ENCODE peak calls at places on chromosomes 4 and X, in six cellular contexts. G, I, E, O, D and R are unnamed samples.

GRCh38 chr4:161856711-161857326 is 307.0 kb downstream of the FSTL5 start:
- DNase-seq in E (no peak), I (no peak), G (no peak), O (peak; percentile 57), D (no peak), R (no peak)

GRCh38 chr4:52957220-52957686 is 95.1 kb downstream of the RASL11B start:
- DNase-seq in I (no peak), D (peak; percentile 69), E (no peak), G (no peak), O (peak; percentile 40), R (peak; percentile 22)

GRCh38 chr4:170772429-170772828 is 682.7 kb upstream of the AADAT start:
- DNase-seq in E (no peak), I (no peak), D (no peak), G (no peak), O (no peak), R (no peak)

GRCh38 chrX:31316340-31316991 is 244.6 kb upstream of the FTHL17 start:
- DNase-seq in E (no peak), O (no peak), G (no peak), D (no peak), I (no peak), R (no peak)

GRCh38 chrX:57380026-57380796 is 93.7 kb downstream of the FAAH2 start:
- DNase-seq in G (no peak), E (no peak), D (no peak), I (no peak), O (no peak), R (no peak)

GRCh38 chr4:100414016-100414790 is 103.6 kb downstream of the EMCN start:
- DNase-seq in I (no peak), O (peak; percentile 49), D (no peak), G (no peak), E (no peak), R (no peak)

GRCh38 chrX:133435544-133436124 is 20.3 kb upstream of the GPC4 start:
- DNase-seq in D (no peak), E (no peak), O (no peak), G (no peak), I (no peak), R (no peak)

GRCh38 chr4:7553280-7553679 is 118.5 kb upstream of the PSAPL1 start:
- DNase-seq in G (no peak), E (no peak), O (no peak), I (no peak), D (no peak), R (no peak)

GRCh38 chrX:10050481-10050880 is 83.3 kb downstream of the CLDN34 start:
- DNase-seq in I (no peak), G (no peak), E (peak; percentile 17), D (no peak), O (peak; percentile 74), R (no peak)

GRCh38 chr4:187541666-187542065 is 453.9 kb upstream of the ZFP42 start:
- DNase-seq in G (no peak), I (no peak), D (no peak), E (no peak), O (no peak), R (peak; percentile 55)

GRCh38 chrX:133414399-133415275 is 652 bp downstream of the GPC4 start:
- DNase-seq in D (peak; percentile 31), I (peak; percentile 26), E (peak; percentile 31), O (peak; percentile 28), G (no peak), R (peak; percentile 40)

GRCh38 chr4:128461300-128462103 is 173.9 kb upstream of the PGRMC2 start:
- DNase-seq in I (no peak), D (peak; percentile 28), G (peak; percentile 32), E (no peak), O (peak; percentile 92), R (peak; percentile 72)

GRCh38 chr4:112516076-112516385 is at the start of gene NEUROG2:
- DNase-seq in O (no peak), D (no peak), E (no peak), G (no peak), I (no peak), R (no peak)

GRCh38 chr4:109998867-109999303 is 86.2 kb downstream of the EGF start:
- DNase-seq in G (peak; percentile 66), I (no peak), D (no peak), E (no peak), O (peak; percentile 41), R (peak; percentile 42)

GRCh38 chr4:98601719-98602118 is 56.7 kb downstream of the TSPAN5 start:
- DNase-seq in I (no peak), D (no peak), G (no peak), O (no peak), E (no peak), R (no peak)

GRCh38 chrX:78944351-78944750 is 840 bp upstream of the P2RY10 start:
- DNase-seq in G (no peak), E (no peak), D (no peak), I (no peak), O (no peak), R (no peak)

GRCh38 chrX:10749113-10749512 is 128.7 kb upstream of the MID1 start:
- DNase-seq in G (no peak), O (peak; percentile 58), D (no peak), I (no peak), E (no peak), R (no peak)

GRCh38 chrX:74383611-74384010 is 37.7 kb upstream of the SLC16A2 start:
- DNase-seq in O (peak; percentile 55), G (peak; percentile 8), E (peak; percentile 10), D (peak; percentile 15), I (peak; percentile 19), R (peak; percentile 39)

GRCh38 chr4:124334119-124334518 is 378.4 kb downstream of the ANKRD50 start:
- DNase-seq in G (peak; percentile 65), E (no peak), D (no peak), O (peak; percentile 77), I (peak; percentile 18), R (peak; percentile 36)

GRCh38 chrX:41085883-41086626 is 810 bp downstream of the USP9X start:
- DNase-seq in D (peak; percentile 55), O (peak; percentile 55), I (peak; percentile 69), G (peak; percentile 35), E (peak; percentile 40), R (peak; percentile 58)

GRCh38 chrX:36804066-36804465 is 204.1 kb upstream of the FAM47C start:
- DNase-seq in D (no peak), I (no peak), E (no peak), O (no peak), G (no peak), R (no peak)
- H3K4me1 ChIP-seq in D (no peaks in the 10 kb centered on the region), I (no peaks in the 10 kb centered on the region), E (no peaks in the 10 kb centered on the region), O (no peaks in the 10 kb centered on the region), G (no peaks in the 10 kb centered on the region), R (no peaks in the 10 kb centered on the region)

GRCh38 chr4:76463568-76463967 is 28.5 kb downstream of the SHROOM3 start:
- DNase-seq in G (no peak), D (no peak), E (no peak), I (no peak), O (no peak), R (no peak)

GRCh38 chr4:76457885-76458284 is 22.9 kb downstream of the SHROOM3 start:
- DNase-seq in I (no peak), G (no peak), D (no peak), E (no peak), O (peak; percentile 18), R (peak; percentile 60)

GRCh38 chr4:76458297-76458696 is 23.3 kb downstream of the SHROOM3 start:
- DNase-seq in D (no peak), O (peak; percentile 22), I (no peak), E (no peak), G (no peak), R (no peak)

GRCh38 chr4:76459291-76459723 is 24.3 kb downstream of the SHROOM3 start:
- DNase-seq in G (no peak), O (peak; percentile 98), D (no peak), I (no peak), E (no peak), R (peak; percentile 96)

GRCh38 chr4:76458829-76459228 is 23.8 kb downstream of the SHROOM3 start:
- DNase-seq in I (no peak), E (peak; percentile 13), O (peak; percentile 61), G (no peak), D (no peak), R (peak; percentile 89)
- H3K4me3 ChIP-seq in I (no peak overlapping the region), E (no peak overlapping the region), O (no peak overlapping the region), G (no peak overlapping the region), D (no peak overlapping the region), R (no peak overlapping the region)

DNA sequence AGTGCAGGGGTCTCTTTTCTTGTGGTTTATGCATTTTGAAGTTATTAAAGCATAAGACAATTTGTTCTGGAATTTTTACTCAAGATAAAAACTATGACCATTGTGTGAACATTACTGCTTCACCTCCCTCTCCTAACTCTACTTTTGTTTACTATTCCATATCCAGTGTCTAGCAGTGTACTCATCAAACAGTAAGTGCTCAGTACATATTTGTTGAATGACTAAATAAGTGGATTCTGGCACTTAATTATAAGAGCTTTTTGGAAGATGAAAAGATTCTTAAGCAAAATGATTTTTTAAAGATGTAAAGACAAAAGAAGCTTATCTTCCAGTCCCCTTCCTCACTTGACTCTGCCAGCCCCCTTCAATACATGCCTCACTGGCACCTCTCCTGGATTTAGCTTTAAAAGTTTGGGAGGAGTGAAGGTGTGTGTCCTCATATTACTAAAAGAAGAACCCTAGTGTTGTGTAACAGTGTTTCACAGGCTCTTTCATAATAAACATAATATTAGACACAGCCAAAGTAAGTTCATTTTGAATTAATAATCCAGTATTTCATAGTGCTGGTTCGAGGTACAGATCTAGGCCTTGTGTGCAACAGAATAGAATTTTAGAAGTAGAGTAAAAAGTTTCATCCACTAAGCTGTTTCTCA is 53.0 kb downstream of the GAB1 start:
- DNase-seq in E (no peak), D (no peak), I (no peak), G (no peak), O (peak; percentile 57), R (no peak)
- H3K4me1 ChIP-seq in E (peaks cover 90% of the 10 kb centered on the region), D (peaks cover 8% of the 10 kb centered on the region), I (no peaks in the 10 kb centered on the region), G (peaks cover 80% of the 10 kb centered on the region), O (peaks cover 33% of the 10 kb centered on the region), R (no peaks in the 10 kb centered on the region)

DNA sequence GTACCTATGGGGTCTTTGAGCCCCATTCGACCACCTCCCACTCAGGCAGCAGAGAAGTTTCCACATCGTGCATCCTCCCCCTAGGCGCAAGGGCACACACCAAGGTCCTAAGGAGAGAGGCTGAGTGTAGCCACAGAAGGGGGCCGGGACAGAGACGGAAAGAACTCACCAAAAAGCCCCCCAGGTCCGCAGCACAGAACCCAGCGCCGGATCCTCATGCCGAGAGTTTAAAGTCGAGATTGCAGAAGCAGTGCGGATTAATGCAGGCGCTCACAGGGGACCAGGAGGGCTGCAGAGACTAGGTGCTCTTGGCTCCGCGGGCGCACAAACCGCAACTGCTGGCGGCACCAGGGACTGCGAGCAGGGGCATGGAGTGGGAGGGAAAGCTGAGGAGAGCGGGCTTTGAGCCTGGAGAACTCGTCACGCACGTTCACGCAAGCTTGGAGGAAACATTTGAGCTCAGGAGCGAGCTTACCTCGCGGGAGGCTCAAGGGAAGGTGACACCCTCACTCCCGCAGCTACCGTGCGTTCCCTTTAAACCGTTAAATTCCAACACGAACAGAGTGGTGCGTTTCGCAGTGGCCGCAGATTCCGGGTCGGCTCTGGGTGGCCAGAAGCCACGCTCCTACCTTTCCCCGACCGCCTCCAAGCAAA is 8.5 kb downstream of the NKX3-2 start:
- DNase-seq in G (no peak), D (no peak), E (no peak), O (no peak), I (no peak), R (no peak)
- H3K4me3 ChIP-seq in G (no peak overlapping the region), D (no peak overlapping the region), E (no peak overlapping the region), O (no peak overlapping the region), I (no peak overlapping the region), R (no peak overlapping the region)